ENCODE peak calls at places on chromosomes 12 and 14, in nine cellular contexts. One of them, this sample, is unnamed.

GRCh38 chr14:50964683-50965390 is 20.6 kb upstream of the PYGL start:
- DNase-seq in activated T-cell treated with anti-CD3 and anti-CD28 coated beads for 48 hours: no peak
- DNase-seq in erythroblast: no peak
- DNase-seq in AG09309: peak; percentile 83
- DNase-seq in stimulated activated CD8-positive, alpha-beta memory T cell treated with anti-CD3 and anti-CD28 coated beads, Interleukin-7, amount 100 ng/mL, for 48 hours: no peak
- DNase-seq in occipital lobe: no peak
- DNase-seq in NCI-H774: no peak
- DNase-seq in NCI-H1417: no peak
- DNase-seq in effector memory CD4-positive, alpha-beta T cell: no peak
- DNase-seq in this sample: peak; percentile 28

GRCh38 chr12:1531160-1531653 is 63.2 kb downstream of the FBXL14 start:
- DNase-seq in stimulated activated CD8-positive, alpha-beta memory T cell treated with anti-CD3 and anti-CD28 coated beads, Interleukin-7, amount 100 ng/mL, for 48 hours: no peak
- DNase-seq in occipital lobe: no peak
- DNase-seq in NCI-H1417: no peak
- DNase-seq in erythroblast: no peak
- DNase-seq in AG09309: no peak
- DNase-seq in activated T-cell treated with anti-CD3 and anti-CD28 coated beads for 48 hours: no peak
- DNase-seq in NCI-H774: no peak
- DNase-seq in effector memory CD4-positive, alpha-beta T cell: no peak
- DNase-seq in this sample: no peak

GRCh38 chr14:54338696-54339317 is 58.0 kb upstream of the CDKN3 start:
- DNase-seq in activated T-cell treated with anti-CD3 and anti-CD28 coated beads for 48 hours: no peak
- DNase-seq in effector memory CD4-positive, alpha-beta T cell: no peak
- DNase-seq in NCI-H1417: peak; percentile 8
- DNase-seq in occipital lobe: no peak
- DNase-seq in NCI-H774: no peak
- DNase-seq in stimulated activated CD8-positive, alpha-beta memory T cell treated with anti-CD3 and anti-CD28 coated beads, Interleukin-7, amount 100 ng/mL, for 48 hours: no peak
- DNase-seq in AG09309: peak; percentile 29
- DNase-seq in erythroblast: no peak
- DNase-seq in this sample: no peak

GRCh38 chr12:19778111-19778688 is 338.9 kb downstream of the AEBP2 start:
- DNase-seq in erythroblast: no peak
- DNase-seq in NCI-H774: no peak
- DNase-seq in effector memory CD4-positive, alpha-beta T cell: no peak
- DNase-seq in activated T-cell treated with anti-CD3 and anti-CD28 coated beads for 48 hours: no peak
- DNase-seq in NCI-H1417: no peak
- DNase-seq in stimulated activated CD8-positive, alpha-beta memory T cell treated with anti-CD3 and anti-CD28 coated beads, Interleukin-7, amount 100 ng/mL, for 48 hours: no peak
- DNase-seq in occipital lobe: no peak
- DNase-seq in AG09309: no peak
- DNase-seq in this sample: no peak

GRCh38 chr12:105107176-105107496 is 395 bp upstream of the WASHC4 start:
- DNase-seq in NCI-H1417: peak; percentile 83
- DNase-seq in occipital lobe: peak; percentile 56
- DNase-seq in stimulated activated CD8-positive, alpha-beta memory T cell treated with anti-CD3 and anti-CD28 coated beads, Interleukin-7, amount 100 ng/mL, for 48 hours: no peak
- DNase-seq in AG09309: no peak
- DNase-seq in activated T-cell treated with anti-CD3 and anti-CD28 coated beads for 48 hours: no peak
- DNase-seq in effector memory CD4-positive, alpha-beta T cell: no peak
- DNase-seq in erythroblast: no peak
- DNase-seq in NCI-H774: no peak
- DNase-seq in this sample: no peak

GRCh38 chr14:79949906-79950305 is 261.4 kb downstream of the DIO2 start:
- DNase-seq in activated T-cell treated with anti-CD3 and anti-CD28 coated beads for 48 hours: no peak
- DNase-seq in stimulated activated CD8-positive, alpha-beta memory T cell treated with anti-CD3 and anti-CD28 coated beads, Interleukin-7, amount 100 ng/mL, for 48 hours: no peak
- DNase-seq in effector memory CD4-positive, alpha-beta T cell: no peak
- DNase-seq in NCI-H1417: no peak
- DNase-seq in AG09309: no peak
- DNase-seq in occipital lobe: no peak
- DNase-seq in erythroblast: no peak
- DNase-seq in NCI-H774: no peak
- DNase-seq in this sample: no peak

GRCh38 chr12:123898673-123899072 is 74.0 kb downstream of the CCDC92 start:
- DNase-seq in activated T-cell treated with anti-CD3 and anti-CD28 coated beads for 48 hours: no peak
- DNase-seq in NCI-H1417: no peak
- DNase-seq in erythroblast: no peak
- DNase-seq in stimulated activated CD8-positive, alpha-beta memory T cell treated with anti-CD3 and anti-CD28 coated beads, Interleukin-7, amount 100 ng/mL, for 48 hours: no peak
- DNase-seq in AG09309: no peak
- DNase-seq in effector memory CD4-positive, alpha-beta T cell: no peak
- DNase-seq in NCI-H774: no peak
- DNase-seq in occipital lobe: no peak
- DNase-seq in this sample: no peak

GRCh38 chr12:570949-571794 is 92.1 kb downstream of the NINJ2 start:
- DNase-seq in activated T-cell treated with anti-CD3 and anti-CD28 coated beads for 48 hours: no peak
- DNase-seq in stimulated activated CD8-positive, alpha-beta memory T cell treated with anti-CD3 and anti-CD28 coated beads, Interleukin-7, amount 100 ng/mL, for 48 hours: no peak
- DNase-seq in occipital lobe: no peak
- DNase-seq in effector memory CD4-positive, alpha-beta T cell: no peak
- DNase-seq in NCI-H774: no peak
- DNase-seq in erythroblast: peak; percentile 10
- DNase-seq in AG09309: peak; percentile 60
- DNase-seq in NCI-H1417: no peak
- DNase-seq in this sample: peak; percentile 84

GRCh38 chr14:54830650-54831049 is 72.0 kb downstream of the GCH1 start:
- DNase-seq in activated T-cell treated with anti-CD3 and anti-CD28 coated beads for 48 hours: no peak
- DNase-seq in effector memory CD4-positive, alpha-beta T cell: no peak
- DNase-seq in erythroblast: no peak
- DNase-seq in stimulated activated CD8-positive, alpha-beta memory T cell treated with anti-CD3 and anti-CD28 coated beads, Interleukin-7, amount 100 ng/mL, for 48 hours: no peak
- DNase-seq in occipital lobe: no peak
- DNase-seq in NCI-H774: no peak
- DNase-seq in AG09309: no peak
- DNase-seq in NCI-H1417: no peak
- DNase-seq in this sample: no peak

GRCh38 chr12:23555808-23556207 is 393.7 kb downstream of the SOX5 start:
- DNase-seq in erythroblast: no peak
- DNase-seq in AG09309: no peak
- DNase-seq in activated T-cell treated with anti-CD3 and anti-CD28 coated beads for 48 hours: no peak
- DNase-seq in NCI-H1417: no peak
- DNase-seq in effector memory CD4-positive, alpha-beta T cell: no peak
- DNase-seq in occipital lobe: no peak
- DNase-seq in stimulated activated CD8-positive, alpha-beta memory T cell treated with anti-CD3 and anti-CD28 coated beads, Interleukin-7, amount 100 ng/mL, for 48 hours: no peak
- DNase-seq in NCI-H774: peak; percentile 12
- DNase-seq in this sample: no peak

GRCh38 chr12:56071648-56072047 is 8.3 kb upstream of the ERBB3 start:
- DNase-seq in NCI-H1417: no peak
- DNase-seq in occipital lobe: no peak
- DNase-seq in stimulated activated CD8-positive, alpha-beta memory T cell treated with anti-CD3 and anti-CD28 coated beads, Interleukin-7, amount 100 ng/mL, for 48 hours: no peak
- DNase-seq in effector memory CD4-positive, alpha-beta T cell: no peak
- DNase-seq in activated T-cell treated with anti-CD3 and anti-CD28 coated beads for 48 hours: no peak
- DNase-seq in NCI-H774: no peak
- DNase-seq in erythroblast: no peak
- DNase-seq in AG09309: no peak
- DNase-seq in this sample: no peak

GRCh38 chr12:868722-869121 is 80.8 kb downstream of the RAD52 start:
- DNase-seq in NCI-H1417: no peak
- DNase-seq in occipital lobe: no peak
- DNase-seq in effector memory CD4-positive, alpha-beta T cell: no peak
- DNase-seq in activated T-cell treated with anti-CD3 and anti-CD28 coated beads for 48 hours: no peak
- DNase-seq in AG09309: no peak
- DNase-seq in erythroblast: no peak
- DNase-seq in stimulated activated CD8-positive, alpha-beta memory T cell treated with anti-CD3 and anti-CD28 coated beads, Interleukin-7, amount 100 ng/mL, for 48 hours: no peak
- DNase-seq in NCI-H774: no peak
- DNase-seq in this sample: no peak

GRCh38 chr12:90253142-90253541 is 544.5 kb upstream of the ATP2B1 start:
- DNase-seq in AG09309: no peak
- DNase-seq in stimulated activated CD8-positive, alpha-beta memory T cell treated with anti-CD3 and anti-CD28 coated beads, Interleukin-7, amount 100 ng/mL, for 48 hours: no peak
- DNase-seq in NCI-H1417: no peak
- DNase-seq in effector memory CD4-positive, alpha-beta T cell: no peak
- DNase-seq in erythroblast: no peak
- DNase-seq in NCI-H774: no peak
- DNase-seq in occipital lobe: no peak
- DNase-seq in activated T-cell treated with anti-CD3 and anti-CD28 coated beads for 48 hours: no peak
- DNase-seq in this sample: peak; percentile 20

GRCh38 chr14:92465353-92466067 is 48.1 kb upstream of the RIN3 start:
- DNase-seq in erythroblast: no peak
- DNase-seq in activated T-cell treated with anti-CD3 and anti-CD28 coated beads for 48 hours: no peak
- DNase-seq in occipital lobe: no peak
- DNase-seq in NCI-H774: no peak
- DNase-seq in stimulated activated CD8-positive, alpha-beta memory T cell treated with anti-CD3 and anti-CD28 coated beads, Interleukin-7, amount 100 ng/mL, for 48 hours: no peak
- DNase-seq in effector memory CD4-positive, alpha-beta T cell: no peak
- DNase-seq in NCI-H1417: no peak
- DNase-seq in AG09309: no peak
- DNase-seq in this sample: no peak

GRCh38 chr12:6323995-6324711 is 13.7 kb downstream of the PLEKHG6 start:
- DNase-seq in stimulated activated CD8-positive, alpha-beta memory T cell treated with anti-CD3 and anti-CD28 coated beads, Interleukin-7, amount 100 ng/mL, for 48 hours: no peak
- DNase-seq in activated T-cell treated with anti-CD3 and anti-CD28 coated beads for 48 hours: no peak
- DNase-seq in erythroblast: no peak
- DNase-seq in AG09309: no peak
- DNase-seq in NCI-H774: no peak
- DNase-seq in occipital lobe: no peak
- DNase-seq in effector memory CD4-positive, alpha-beta T cell: no peak
- DNase-seq in NCI-H1417: no peak
- DNase-seq in this sample: no peak

GRCh38 chr14:54127526-54127925 is 170.9 kb upstream of the BMP4 start:
- DNase-seq in effector memory CD4-positive, alpha-beta T cell: no peak
- DNase-seq in AG09309: no peak
- DNase-seq in occipital lobe: no peak
- DNase-seq in activated T-cell treated with anti-CD3 and anti-CD28 coated beads for 48 hours: no peak
- DNase-seq in erythroblast: no peak
- DNase-seq in NCI-H774: no peak
- DNase-seq in stimulated activated CD8-positive, alpha-beta memory T cell treated with anti-CD3 and anti-CD28 coated beads, Interleukin-7, amount 100 ng/mL, for 48 hours: no peak
- DNase-seq in NCI-H1417: no peak
- DNase-seq in this sample: no peak

GRCh38 chr14:64944861-64945260 is 2.3 kb upstream of the GPX2 start:
- DNase-seq in AG09309: no peak
- DNase-seq in activated T-cell treated with anti-CD3 and anti-CD28 coated beads for 48 hours: no peak
- DNase-seq in NCI-H774: no peak
- DNase-seq in erythroblast: no peak
- DNase-seq in occipital lobe: no peak
- DNase-seq in stimulated activated CD8-positive, alpha-beta memory T cell treated with anti-CD3 and anti-CD28 coated beads, Interleukin-7, amount 100 ng/mL, for 48 hours: no peak
- DNase-seq in NCI-H1417: no peak
- DNase-seq in effector memory CD4-positive, alpha-beta T cell: no peak
- DNase-seq in this sample: no peak

GRCh38 chr12:111103583-111103982 is 183.2 kb upstream of the MYL2 start:
- DNase-seq in AG09309: no peak
- DNase-seq in erythroblast: no peak
- DNase-seq in activated T-cell treated with anti-CD3 and anti-CD28 coated beads for 48 hours: no peak
- DNase-seq in NCI-H1417: no peak
- DNase-seq in stimulated activated CD8-positive, alpha-beta memory T cell treated with anti-CD3 and anti-CD28 coated beads, Interleukin-7, amount 100 ng/mL, for 48 hours: no peak
- DNase-seq in occipital lobe: no peak
- DNase-seq in effector memory CD4-positive, alpha-beta T cell: no peak
- DNase-seq in NCI-H774: no peak
- DNase-seq in this sample: no peak

GRCh38 chr12:101670007-101670671 is 27.3 kb upstream of the CHPT1 start:
- DNase-seq in activated T-cell treated with anti-CD3 and anti-CD28 coated beads for 48 hours: peak; percentile 11
- DNase-seq in AG09309: peak; percentile 29
- DNase-seq in NCI-H774: no peak
- DNase-seq in occipital lobe: no peak
- DNase-seq in erythroblast: peak; percentile 87
- DNase-seq in stimulated activated CD8-positive, alpha-beta memory T cell treated with anti-CD3 and anti-CD28 coated beads, Interleukin-7, amount 100 ng/mL, for 48 hours: no peak
- DNase-seq in NCI-H1417: no peak
- DNase-seq in effector memory CD4-positive, alpha-beta T cell: no peak
- DNase-seq in this sample: no peak

GRCh38 chr12:15963271-15963670 is 52.1 kb downstream of the DERA start:
- DNase-seq in stimulated activated CD8-positive, alpha-beta memory T cell treated with anti-CD3 and anti-CD28 coated beads, Interleukin-7, amount 100 ng/mL, for 48 hours: no peak
- DNase-seq in occipital lobe: no peak
- DNase-seq in NCI-H1417: no peak
- DNase-seq in NCI-H774: no peak
- DNase-seq in AG09309: no peak
- DNase-seq in effector memory CD4-positive, alpha-beta T cell: no peak
- DNase-seq in activated T-cell treated with anti-CD3 and anti-CD28 coated beads for 48 hours: no peak
- DNase-seq in erythroblast: no peak
- DNase-seq in this sample: no peak

This sample was measured in Peyer's patch.